ENCODE peak calls at places on chromosomes 5 and 9, in five cellular contexts. Q is tibial nerve, J is esophagus squamous epithelium, S is adrenal gland, T is HCT116. F is an unnamed sample. For H3K27me3, the result is how much of the 10 kb centered on the place peaks cover.

GRCh38 chr9:10251490-10251889 is 361.3 kb downstream of the PTPRD start:
- DNase-seq in T (no peak), Q (no peak), S (no peak), J (no peak), F (no peak)

GRCh38 chr9:105341784-105342183 is 97.3 kb downstream of the SLC44A1 start:
- DNase-seq in Q (no peak), J (no peak), S (no peak), T (no peak), F (no peak)

GRCh38 chr5:89342106-89342876 is 459.3 kb upstream of the MEF2C start:
- DNase-seq in T (no peak), S (no peak), J (no peak), Q (no peak), F (no peak)

GRCh38 chr5:60349891-60350415 is 350.0 kb downstream of the DEPDC1B start:
- DNase-seq in T (no peak), J (no peak), Q (no peak), S (no peak), F (no peak)

GRCh38 chr9:98790601-98791146 is 5.7 kb downstream of the ANKS6 start:
- DNase-seq in T (no peak), S (peak), J (no peak), Q (no peak), F (no peak)

GRCh38 chr9:106936680-106937079 is 73.7 kb downstream of the ZNF462 start:
- DNase-seq in J (no peak), Q (no peak), S (no peak), T (no peak), F (no peak)

GRCh38 chr5:32600057-32600622 is 14.8 kb downstream of the SUB1 start:
- DNase-seq in Q (peak), S (no peak), J (no peak), T (no peak), F (no peak)

GRCh38 chr9:37974506-37975173 is 70.7 kb upstream of the SLC25A51 start:
- DNase-seq in Q (no peak), T (no peak), S (no peak), J (no peak), F (no peak)

GRCh38 chr5:94901071-94901979 is 282.9 kb downstream of the SLF1 start:
- DNase-seq in J (no peak), T (no peak), Q (peak), S (no peak), F (no peak)

GRCh38 chr5:67773439-67773988 is 442.0 kb upstream of the PIK3R1 start:
- DNase-seq in J (no peak), Q (no peak), T (peak), S (no peak), F (no peak)

GRCh38 chr5:32710859-32711692 is at the start of gene NPR3:
- DNase-seq in J (no peak), S (no peak), T (no peak), Q (no peak), F (no peak)

GRCh38 chr5:180323929-180324632 is 29.1 kb downstream of the GFPT2 start:
- DNase-seq in S (no peak), Q (no peak), J (no peak), T (no peak), F (no peak)

GRCh38 chr9:16728128-16728505 is 142.4 kb downstream of the BNC2 start:
- DNase-seq in Q (no peak), J (no peak), S (no peak), T (no peak), F (no peak)

GRCh38 chr5:56523779-56524178 is 290.6 kb upstream of the ANKRD55 start:
- DNase-seq in Q (no peak), J (no peak), T (no peak), S (no peak), F (no peak)

GRCh38 chr9:92147030-92147853 is 32.0 kb upstream of the SPTLC1 start:
- DNase-seq in J (no peak), S (peak), Q (no peak), T (peak), F (no peak)

GRCh38 chr9:137021979-137022619 is 5.9 kb downstream of the ABCA2 start:
- DNase-seq in Q (no peak), T (peak), S (peak), J (no peak), F (peak)

GRCh38 chr5:40381676-40382363 is 297.9 kb upstream of the PTGER4 start:
- DNase-seq in T (no peak), J (no peak), S (no peak), Q (no peak), F (no peak)

GRCh38 chr9:36145970-36146369 is 9.4 kb downstream of the GLIPR2 start:
- DNase-seq in S (no peak), J (no peak), T (no peak), Q (no peak), F (no peak)

GRCh38 chr9:133421615-133422542 is at the start of gene ADAMTS13:
- DNase-seq in Q (no peak), S (no peak), T (no peak), J (no peak), F (no peak)

GRCh38 chr9:4324513-4324912 is 24.6 kb upstream of the GLIS3 start:
- DNase-seq in T (no peak), Q (no peak), J (no peak), S (peak), F (no peak)

GRCh38 chr5:84411832-84412605 is 27.3 kb upstream of the EDIL3 start:
- DNase-seq in Q (no peak), S (no peak), T (no peak), J (no peak), F (no peak)

GRCh38 chr9:95613670-95614069 is 96.9 kb upstream of the PTCH1 start:
- DNase-seq in Q (no peak), J (no peak), T (no peak), S (no peak), F (no peak)

GRCh38 chr5:145499483-145499882 is 335.7 kb downstream of the PRELID2 start:
- DNase-seq in J (no peak), S (no peak), Q (no peak), T (no peak), F (no peak)

GRCh38 chr5:102758576-102758975 is 3.5 kb downstream of the PAM start:
- DNase-seq in J (no peak), S (no peak), T (no peak), Q (no peak), F (no peak)

GRCh38 chr5:135944967-135945560 is 9.7 kb downstream of the LECT2 start:
- DNase-seq in T (peak), S (peak), J (no peak), Q (peak), F (no peak)

GRCh38 chr5:17431272-17432050 is 66.6 kb upstream of the TAF11L2 start:
- DNase-seq in T (no peak), Q (no peak), S (no peak), J (no peak), F (no peak)

GRCh38 chr5:67813879-67814539 is 401.5 kb upstream of the PIK3R1 start:
- DNase-seq in S (no peak), Q (no peak), J (no peak), T (no peak), F (no peak)

GRCh38 chr9:125255781-125256391 is 5.7 kb upstream of the GAPVD1 start:
- DNase-seq in Q (no peak), J (no peak), S (no peak), T (no peak), F (no peak)

GRCh38 chr9:109062543-109062942 is 49.2 kb upstream of the CTNNAL1 start:
- DNase-seq in Q (no peak), J (no peak), T (no peak), S (no peak), F (no peak)

GRCh38 chr9:87075537-87075936 is 128.2 kb upstream of the GAS1 start:
- DNase-seq in J (no peak), Q (no peak), S (no peak), T (no peak), F (no peak)

GRCh38 chr5:168826292-168826725 is 247.1 kb upstream of the PANK3 start:
- DNase-seq in J (no peak), Q (no peak), T (no peak), S (peak), F (no peak)

GRCh38 chr9:70590264-70590646 is 175.8 kb upstream of the KLF9 start:
- DNase-seq in Q (no peak), J (no peak), T (no peak), S (no peak), F (no peak)

GRCh38 chr9:97804059-97804365 is 49.0 kb upstream of the FOXE1 start:
- DNase-seq in J (no peak), Q (no peak), S (no peak), T (no peak), F (no peak)

GRCh38 chr5:130796902-130797301 is 368.2 kb downstream of the HINT1 start:
- DNase-seq in Q (no peak), T (no peak), J (no peak), S (no peak), F (no peak)

GRCh38 chr9:134344068-134344820 is 18.0 kb downstream of the RXRA start:
- DNase-seq in J (no peak), T (no peak), S (peak), Q (peak), F (no peak)

GRCh38 chr9:112224401-112225289 is 49.5 kb upstream of the SUSD1 start:
- DNase-seq in T (no peak), S (no peak), Q (no peak), J (no peak), F (no peak)
- TF ChIP-seq POLR2A in T (no peak), S (no peak), Q (no peak), J (no peak), F (no peak)

GRCh38 chr5:176690911-176691310 is 43.6 kb downstream of the TSPAN17 start:
- DNase-seq in T (no peak), Q (no peak), J (no peak), S (no peak), F (no peak)

GRCh38 chr5:176685010-176685409 is 37.7 kb downstream of the TSPAN17 start:
- DNase-seq in S (no peak), T (no peak), J (no peak), Q (no peak), F (no peak)

GRCh38 chr5:176691524-176691923 is 44.2 kb downstream of the TSPAN17 start:
- DNase-seq in S (no peak), T (no peak), J (no peak), Q (no peak), F (no peak)

GRCh38 chr5:176687881-176688280 is 40.6 kb downstream of the TSPAN17 start:
- DNase-seq in Q (no peak), T (no peak), J (no peak), S (no peak), F (no peak)

DNA sequence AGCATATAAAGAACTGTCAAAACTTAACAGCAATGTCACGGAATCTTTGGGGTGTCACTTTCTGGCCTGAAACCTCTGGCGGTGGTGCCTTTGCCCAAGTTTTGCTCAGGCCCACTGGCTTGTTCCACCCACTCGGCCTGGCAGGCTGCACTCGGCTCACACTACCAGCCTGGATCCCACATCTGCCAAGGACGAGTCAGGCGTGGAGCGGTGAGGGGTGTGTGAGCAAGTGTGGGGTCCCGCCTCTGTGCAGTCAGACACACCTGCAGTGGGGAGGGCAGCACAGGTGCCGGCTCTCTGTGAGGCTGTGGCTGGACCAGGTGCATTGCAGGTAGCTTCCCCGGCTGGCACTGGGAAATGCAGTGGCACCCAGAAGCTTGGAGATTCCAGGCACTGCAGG is 40.0 kb downstream of the TSPAN17 start:
- DNase-seq in S (no peak), T (no peak), Q (no peak), J (no peak), F (no peak)
- H3K27me3 ChIP-seq in S (under half), T (under half), Q (under half), J (under half), F (under half)

GRCh38 chr5:31131381-31131811 is 62.1 kb upstream of the CDH6 start:
- DNase-seq in S (no peak), Q (no peak), J (no peak), T (no peak), F (no peak)

GRCh38 chr5:31133488-31133887 is 60.0 kb upstream of the CDH6 start:
- DNase-seq in J (no peak), T (no peak), Q (no peak), S (no peak), F (no peak)

GRCh38 chr5:31137676-31138075 is 55.8 kb upstream of the CDH6 start:
- DNase-seq in T (no peak), Q (no peak), J (no peak), S (no peak), F (no peak)

GRCh38 chr5:31130682-31131081 is 62.8 kb upstream of the CDH6 start:
- DNase-seq in S (no peak), T (no peak), Q (no peak), J (no peak), F (no peak)

DNA sequence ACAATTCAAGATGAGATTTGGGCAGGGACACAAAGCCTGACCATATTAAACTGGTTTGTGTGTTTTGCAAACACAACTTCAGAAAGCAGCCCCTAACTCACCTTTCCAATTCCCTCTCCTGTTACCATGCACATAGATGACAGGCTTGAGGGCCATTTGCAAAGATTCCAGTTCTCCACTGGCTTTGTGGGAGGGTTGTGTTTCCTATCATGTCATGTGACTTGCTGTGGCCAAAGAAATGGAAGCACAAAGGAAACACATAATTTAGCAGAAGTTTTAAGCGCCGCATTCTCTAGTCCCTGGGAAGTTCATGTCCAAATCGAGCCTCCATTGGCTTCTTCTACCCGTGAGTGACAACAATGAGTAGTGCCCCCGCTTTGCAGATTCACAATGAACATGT is 57.9 kb upstream of the CDH6 start:
- DNase-seq in Q (no peak), J (no peak), T (no peak), S (no peak), F (no peak)
- H3K27ac ChIP-seq in Q (no peak), J (no peak), T (no peak), S (no peak), F (no peak)

DNA sequence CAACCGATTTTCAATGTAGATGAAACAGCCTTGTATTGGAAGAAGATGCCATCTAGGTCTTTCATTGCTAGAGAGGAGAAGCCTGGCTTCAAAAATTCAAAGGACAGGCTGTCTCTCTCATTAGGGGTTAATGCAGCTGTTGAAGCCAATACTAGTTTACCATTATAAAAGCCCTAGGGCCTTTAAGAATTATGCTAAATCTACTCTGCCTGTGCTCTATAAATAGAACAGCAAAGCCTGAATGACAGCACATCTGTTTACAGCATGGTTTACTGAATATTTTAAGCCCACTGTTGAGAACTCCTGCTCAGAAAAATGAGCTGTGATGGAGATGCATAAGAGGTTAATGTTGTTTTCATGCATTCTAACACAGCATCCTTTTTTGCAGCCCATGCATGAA is 188.5 kb downstream of the TRIM32 start:
- DNase-seq in T (no peak), Q (no peak), S (no peak), J (no peak), F (no peak)
- TF ChIP-seq POLR2A in T (no peak), Q (no peak), S (no peak), J (no peak), F (no peak)

GRCh38 chr5:179266291-179267070 is 78.8 kb downstream of the ADAMTS2 start:
- DNase-seq in T (no peak), Q (no peak), S (peak), J (no peak), F (peak)
- H3K27me3 ChIP-seq in T (under half), Q (under half), S (under half), J (under half), F (under half)

GRCh38 chr5:58294598-58295298 is 165.1 kb downstream of the PLK2 start:
- DNase-seq in S (no peak), Q (no peak), J (no peak), T (no peak), F (no peak)
- H3K27ac ChIP-seq in S (no peak), Q (no peak), J (no peak), T (no peak), F (peak)

GRCh38 chr5:55517804-55518203 is 17.0 kb downstream of the PLPP1 start:
- DNase-seq in S (no peak), T (no peak), J (no peak), Q (no peak), F (no peak)
- TF ChIP-seq POLR2A in S (no peak), T (no peak), J (no peak), Q (no peak), F (no peak)

GRCh38 chr9:132197315-132197714 is 35.5 kb downstream of the NTNG2 start:
- DNase-seq in J (no peak), Q (no peak), S (no peak), T (no peak), F (no peak)
- H3K27me3 ChIP-seq in J (under half), Q (under half), S (under half), T (under half), F (under half)